ENCODE peak calls at places on chromosome 11, in five cellular contexts. V, H, S, T and G are unnamed samples.

GRCh38 chr11:91459840-91460239 is 764.8 kb upstream of the FAT3 start:
- DNase-seq in H (no peak), T (no peak), S (no peak), V (no peak), G (no peak)

GRCh38 chr11:111091341-111091740 is 154.2 kb upstream of the POU2AF2 start:
- DNase-seq in V (no peak), T (no peak), S (no peak), H (no peak), G (no peak)

GRCh38 chr11:126546191-126546590 is 190.7 kb downstream of the ST3GAL4 start:
- DNase-seq in T (no peak), S (no peak), V (no peak), H (no peak), G (no peak)

GRCh38 chr11:67405688-67406339 is 1.9 kb downstream of the TBC1D10C start:
- DNase-seq in V (no peak), S (no peak), H (no peak), T (no peak), G (no peak)

GRCh38 chr11:123381149-123381548 is 48.9 kb upstream of the GRAMD1B start:
- DNase-seq in V (no peak), S (no peak), T (no peak), H (no peak), G (no peak)

GRCh38 chr11:69983897-69984438 is 94.1 kb upstream of the ANO1 start:
- DNase-seq in S (no peak), H (no peak), T (no peak), V (no peak), G (no peak)

GRCh38 chr11:130070109-130070828 is 575 bp downstream of the APLP2 start:
- DNase-seq in H (peak; percentile 52), V (peak; percentile 45), T (no peak), S (no peak), G (peak; percentile 55)

GRCh38 chr11:132080121-132080520 is 709.7 kb downstream of the NTM start:
- DNase-seq in S (no peak), H (no peak), T (no peak), V (no peak), G (no peak)

GRCh38 chr11:113311536-113311935 is 2.8 kb upstream of the TTC12 start:
- DNase-seq in V (no peak), H (no peak), S (no peak), T (no peak), G (no peak)

GRCh38 chr11:13620063-13620462 is 48.4 kb upstream of the FAR1 start:
- DNase-seq in S (no peak), H (no peak), T (no peak), V (no peak), G (no peak)

GRCh38 chr11:65425105-65425970 is 2.7 kb downstream of the NEAT1 start:
- DNase-seq in T (peak; percentile 34), H (peak; percentile 54), S (no peak), V (peak; percentile 65), G (peak; percentile 90)

GRCh38 chr11:68340003-68340767 is 27.8 kb downstream of the LRP5 start:
- DNase-seq in T (no peak), H (no peak), V (no peak), S (no peak), G (peak; percentile 47)

GRCh38 chr11:45805305-45806071 is 539 bp downstream of the SLC35C1 start:
- DNase-seq in H (peak; percentile 49), S (peak; percentile 38), T (peak; percentile 44), V (peak; percentile 59), G (no peak)

GRCh38 chr11:117273550-117274289 is 17.4 kb upstream of the BACE1-AS start:
- DNase-seq in H (no peak), T (no peak), S (peak; percentile 22), V (no peak), G (no peak)

GRCh38 chr11:88377151-88377550 is 39.6 kb upstream of the CTSC start:
- DNase-seq in S (no peak), T (no peak), H (no peak), V (no peak), G (no peak)

GRCh38 chr11:79926707-79927106 is 485.9 kb upstream of the TENM4 start:
- DNase-seq in S (no peak), V (no peak), H (no peak), T (no peak), G (no peak)

GRCh38 chr11:105933666-105934065 is 88.4 kb downstream of the MSANTD4 start:
- DNase-seq in S (no peak), V (no peak), T (no peak), H (no peak), G (no peak)

GRCh38 chr11:3004481-3004880 is 12.4 kb upstream of the NAP1L4 start:
- DNase-seq in V (no peak), H (no peak), S (no peak), T (no peak), G (no peak)

GRCh38 chr11:75462117-75462653 is 29.2 kb upstream of the KLHL35 start:
- DNase-seq in S (peak; percentile 26), H (no peak), T (no peak), V (no peak), G (no peak)

GRCh38 chr11:112285918-112286317 is 25.3 kb upstream of the PLET1 start:
- DNase-seq in S (no peak), V (no peak), H (no peak), T (no peak), G (no peak)

GRCh38 chr11:28833169-28833568 is 725.0 kb downstream of the METTL15 start:
- DNase-seq in V (no peak), T (no peak), H (no peak), S (no peak), G (no peak)

GRCh38 chr11:107651672-107652071 is 60.2 kb downstream of the SLN start:
- DNase-seq in T (no peak), S (no peak), V (no peak), H (no peak), G (no peak)

GRCh38 chr11:119626197-119626909 is 102.6 kb downstream of the NECTIN1 start:
- DNase-seq in T (no peak), S (no peak), V (no peak), H (no peak), G (no peak)

GRCh38 chr11:46896719-46897406 is 21.5 kb downstream of the LRP4 start:
- DNase-seq in H (no peak), T (no peak), S (no peak), V (peak; percentile 36), G (no peak)

GRCh38 chr11:23284626-23285025 is 424.4 kb upstream of the CCDC179 start:
- DNase-seq in V (no peak), S (no peak), H (no peak), T (no peak), G (no peak)

GRCh38 chr11:75714211-75714610 is 3.4 kb upstream of the MOGAT2 start:
- DNase-seq in V (no peak), H (no peak), S (no peak), T (no peak), G (no peak)

GRCh38 chr11:5910521-5910920 is 17.5 kb downstream of the OR52E5 start:
- DNase-seq in V (no peak), T (no peak), S (no peak), H (no peak), G (no peak)

GRCh38 chr11:9665749-9666148 is 1.9 kb downstream of the SWAP70 start:
- DNase-seq in V (no peak), H (no peak), S (no peak), T (no peak), G (no peak)

GRCh38 chr11:9660886-9661285 is 3.0 kb upstream of the SWAP70 start:
- DNase-seq in T (no peak), H (no peak), S (no peak), V (peak; percentile 39), G (no peak)

GRCh38 chr11:9662273-9662672 is 1.6 kb upstream of the SWAP70 start:
- DNase-seq in H (no peak), S (no peak), V (no peak), T (peak; percentile 33), G (no peak)

GRCh38 chr11:9664276-9665171 is 647 bp downstream of the SWAP70 start:
- DNase-seq in S (no peak), V (peak; percentile 65), H (peak; percentile 52), T (peak; percentile 41), G (no peak)

GRCh38 chr11:9663699-9664275 is at the start of gene SWAP70:
- DNase-seq in V (peak; percentile 89), H (peak; percentile 87), S (peak; percentile 64), T (peak; percentile 87), G (peak; percentile 80)
- TF ChIP-seq CTCF in V (no peak), H (peak; percentile 15), S (peak; percentile 56), T (peak; percentile 81), G (no peak)

DNA sequence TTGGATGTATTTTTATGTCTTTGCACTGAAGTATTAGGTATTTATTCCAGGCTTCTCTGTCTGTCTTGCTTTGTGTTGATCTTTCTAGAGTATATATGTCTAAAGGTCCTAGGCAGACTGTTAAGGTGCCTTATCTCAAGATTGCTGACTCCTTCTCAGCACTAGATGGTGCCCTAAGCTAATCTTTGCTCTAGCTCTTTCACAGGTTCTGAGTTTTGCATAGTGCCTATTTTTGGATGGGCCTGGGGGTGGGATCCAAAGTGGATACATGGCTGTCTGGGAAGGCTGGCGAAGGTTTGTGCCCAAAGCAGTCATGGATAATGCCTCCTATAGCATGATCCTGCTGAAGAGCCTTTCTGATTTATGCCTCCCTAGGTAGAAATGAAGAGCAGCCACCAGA is 154.9 kb downstream of the TRPC6 start:
- DNase-seq in H (no peak), S (peak; percentile 8), V (no peak), T (no peak), G (no peak)
- TF ChIP-seq CTCF in H (peak; percentile 24), S (peak; percentile 55), V (no peak), T (no peak), G (no peak)

GRCh38 chr11:17714356-17714854 is 5.0 kb upstream of the MYOD1 start:
- DNase-seq in S (no peak), H (no peak), V (no peak), T (peak; percentile 19), G (no peak)
- TF ChIP-seq CTCF in S (no peak), H (no peak), V (no peak), T (no peak), G (no peak)

GRCh38 chr11:93651052-93651451 is 10.4 kb upstream of the CEP295 start:
- DNase-seq in T (no peak), H (no peak), S (no peak), V (no peak), G (no peak)

GRCh38 chr11:93646399-93646798 is 15.1 kb upstream of the CEP295 start:
- DNase-seq in H (no peak), T (no peak), S (no peak), V (no peak), G (no peak)

GRCh38 chr11:93652161-93652597 is 9.3 kb upstream of the CEP295 start:
- DNase-seq in S (no peak), V (peak; percentile 56), H (peak; percentile 32), T (no peak), G (no peak)

GRCh38 chr11:93645938-93646337 is 15.5 kb upstream of the CEP295 start:
- DNase-seq in H (no peak), V (no peak), S (no peak), T (no peak), G (no peak)

DNA sequence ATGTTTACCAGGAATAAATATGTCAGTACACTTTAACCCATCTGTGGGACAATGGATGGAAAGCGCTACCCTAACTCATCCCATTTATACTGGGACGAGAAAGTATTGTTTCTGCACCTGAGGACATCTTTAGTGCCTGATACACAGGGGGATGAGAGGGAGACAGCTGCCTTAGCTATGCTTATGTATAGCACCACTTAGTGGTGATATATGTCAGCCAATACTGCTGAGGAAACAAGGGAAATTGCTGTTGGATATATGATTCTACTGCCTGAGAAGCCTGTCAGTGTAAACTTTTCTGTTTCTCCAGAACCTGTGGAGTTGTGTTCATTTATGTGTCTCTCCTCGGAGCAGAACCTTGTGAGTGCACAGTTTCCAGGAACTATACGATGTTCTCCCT is 13.3 kb upstream of the CEP295 start:
- DNase-seq in S (no peak), V (peak; percentile 7), H (no peak), T (no peak), G (no peak)
- TF ChIP-seq CTCF in S (peak; percentile 51), V (no peak), H (no peak), T (no peak), G (peak; percentile 34)

GRCh38 chr11:133816146-133816545 is 29.2 kb downstream of the SPATA19 start:
- DNase-seq in H (no peak), V (no peak), S (no peak), T (no peak), G (no peak)
- TF ChIP-seq CTCF in H (no peak), V (no peak), S (no peak), T (no peak), G (no peak)